ENCODE peak calls at places on chromosomes 11 and 22, in ten cellular contexts. H is fibroblast of mammary gland; N is M059J; M is amniotic stem cell; W is stimulated activated naive CD4-positive, alpha-beta T cell treated with Interleukin-2 at 50 U/mL for 16 hours; X is neuronal stem cell; P is HAP-1; I is CD8-positive, alpha-beta T cell; A is NCI-H460; R is PC-9. C is an unnamed sample.

GRCh38 chr11:114621950-114622809 is 26.6 kb upstream of the NXPE4 start:
- DNase-seq in M (no peak), N (no peak), R (no peak), H (no peak), X (no peak), A (no peak), W (no peak), I (no peak), P (no peak), C (no peak)

GRCh38 chr22:44037519-44038370 is 13.6 kb downstream of the PARVB start:
- DNase-seq in H (peak; percentile 94), R (peak; percentile 79), M (peak; percentile 82), W (no peak), I (no peak), P (no peak), X (no peak), A (peak; percentile 71), N (peak; percentile 87), C (peak; percentile 91)

GRCh38 chr11:442611-443081 is 835 bp upstream of the ANO9 start:
- DNase-seq in R (no peak), H (no peak), W (no peak), I (no peak), M (no peak), N (no peak), P (no peak), X (no peak), A (no peak), C (no peak)

GRCh38 chr11:73152861-73153483 is 10.9 kb upstream of the FCHSD2 start:
- DNase-seq in P (no peak), A (no peak), R (peak; percentile 57), I (peak; percentile 9), W (peak; percentile 15), N (no peak), X (no peak), H (no peak), M (no peak), C (no peak)

GRCh38 chr11:17458268-17458667 is 18.4 kb downstream of the ABCC8 start:
- DNase-seq in M (no peak), X (no peak), I (no peak), H (no peak), N (no peak), W (no peak), R (no peak), A (no peak), P (no peak), C (no peak)

GRCh38 chr11:33463059-33463458 is 205.9 kb downstream of the HIPK3 start:
- DNase-seq in A (no peak), I (no peak), P (no peak), M (no peak), W (no peak), R (no peak), N (peak; percentile 55), H (peak; percentile 68), X (no peak), C (no peak)

GRCh38 chr11:130817608-130817944 is 98.7 kb downstream of the SNX19 start:
- DNase-seq in R (no peak), I (no peak), H (peak; percentile 84), P (no peak), W (no peak), M (no peak), A (no peak), X (no peak), N (peak; percentile 51), C (peak; percentile 71)

GRCh38 chr22:48343461-48343860 is 1484.2 kb downstream of the BRD1 start:
- DNase-seq in R (no peak), X (no peak), W (no peak), N (no peak), P (no peak), H (no peak), M (no peak), I (no peak), A (no peak), C (no peak)

GRCh38 chr11:64088159-64089026 is 52.7 kb downstream of the FLRT1 start:
- DNase-seq in P (no peak), N (peak; percentile 22), R (no peak), M (no peak), I (no peak), H (no peak), A (no peak), X (no peak), W (no peak), C (no peak)

GRCh38 chr11:94563176-94563847 is 3.9 kb upstream of the PIWIL4 start:
- DNase-seq in R (peak; percentile 59), P (no peak), I (no peak), H (peak; percentile 72), W (no peak), N (peak; percentile 73), X (no peak), M (peak; percentile 48), A (no peak), C (peak; percentile 51)

GRCh38 chr11:96257972-96258951 is 84.7 kb downstream of the MAML2 start:
- DNase-seq in R (no peak), M (no peak), P (no peak), W (peak; percentile 8), X (no peak), H (peak; percentile 59), I (peak; percentile 29), A (no peak), N (peak; percentile 71), C (no peak)

GRCh38 chr11:73344191-73344607 is 32.0 kb upstream of the RELT start:
- DNase-seq in H (no peak), N (no peak), I (no peak), P (no peak), A (no peak), R (no peak), X (no peak), W (no peak), M (no peak), C (no peak)

GRCh38 chr11:33344611-33345010 is 87.4 kb downstream of the HIPK3 start:
- DNase-seq in R (peak; percentile 43), X (no peak), W (no peak), I (no peak), N (peak; percentile 13), A (no peak), M (no peak), H (peak; percentile 24), P (no peak), C (no peak)

GRCh38 chr11:94342250-94342649 is 37.9 kb downstream of the IZUMO1R start:
- DNase-seq in I (no peak), P (no peak), R (no peak), X (no peak), H (peak; percentile 7), A (no peak), W (no peak), N (peak; percentile 24), M (no peak), C (no peak)

GRCh38 chr11:2802389-2803185 is 83.0 kb downstream of the CDKN1C start:
- DNase-seq in X (no peak), N (no peak), I (peak; percentile 1), A (no peak), R (no peak), H (no peak), W (no peak), M (no peak), P (no peak), C (no peak)

GRCh38 chr11:94879006-94879405 is 94.3 kb downstream of the CWC15 start:
- DNase-seq in R (no peak), N (no peak), I (no peak), X (no peak), H (no peak), A (no peak), M (no peak), P (no peak), W (no peak), C (no peak)

GRCh38 chr11:44872556-44872955 is 78.1 kb downstream of the TP53I11 start:
- DNase-seq in R (no peak), P (no peak), N (no peak), W (no peak), H (no peak), I (no peak), X (no peak), A (no peak), M (no peak), C (no peak)

GRCh38 chr22:23243006-23243573 is 62.8 kb downstream of the BCR start:
- DNase-seq in R (no peak), M (no peak), X (peak; percentile 72), A (no peak), I (peak; percentile 70), P (peak; percentile 72), W (peak; percentile 69), N (no peak), H (no peak), C (no peak)

GRCh38 chr11:1714908-1715885 is 18.2 kb downstream of the KRTAP5-6 start:
- DNase-seq in W (no peak), R (no peak), A (no peak), X (no peak), H (no peak), P (no peak), I (no peak), N (no peak), M (no peak), C (no peak)

GRCh38 chr22:17773606-17774205 is 563 bp downstream of the BID start:
- DNase-seq in M (no peak), X (peak; percentile 67), P (peak; percentile 61), H (peak; percentile 20), I (peak; percentile 70), R (peak; percentile 48), N (peak; percentile 53), A (no peak), W (peak; percentile 61), C (no peak)

GRCh38 chr11:68923614-68924013 is 19.9 kb downstream of the IGHMBP2 start:
- DNase-seq in M (no peak), W (no peak), N (no peak), R (no peak), I (no peak), A (no peak), P (no peak), X (no peak), H (no peak), C (no peak)

GRCh38 chr11:68043349-68044144 is 4.7 kb downstream of the TCIRG1 start:
- DNase-seq in A (peak; percentile 26), N (peak; percentile 24), W (no peak), H (peak; percentile 88), I (no peak), P (no peak), R (peak; percentile 75), X (no peak), M (no peak), C (no peak)

GRCh38 chr11:102467080-102467708 is 14.6 kb upstream of the TMEM123 start:
- DNase-seq in I (no peak), M (no peak), R (peak; percentile 95), P (no peak), H (no peak), W (no peak), N (no peak), A (no peak), X (no peak), C (no peak)

GRCh38 chr11:114044042-114044871 is 15.3 kb upstream of the ZBTB16 start:
- DNase-seq in M (no peak), N (peak; percentile 27), I (no peak), H (no peak), W (no peak), R (no peak), A (no peak), X (no peak), P (no peak), C (no peak)

GRCh38 chr11:66022401-66023185 is 3.7 kb downstream of the CATSPER1 start:
- DNase-seq in M (peak; percentile 18), P (peak; percentile 46), A (peak; percentile 40), X (peak; percentile 79), I (peak; percentile 85), N (peak; percentile 66), R (peak; percentile 49), H (peak; percentile 47), W (peak; percentile 68), C (peak; percentile 32)

GRCh38 chr11:117823941-117824420 is 563 bp downstream of the FXYD2 start:
- DNase-seq in X (no peak), M (no peak), A (no peak), I (peak; percentile 39), N (no peak), W (no peak), P (no peak), H (peak; percentile 67), R (no peak), C (no peak)

GRCh38 chr11:95985174-95985808 is 61.4 kb upstream of the MTMR2 start:
- DNase-seq in M (no peak), X (no peak), W (no peak), P (no peak), H (peak; percentile 34), R (peak; percentile 48), N (no peak), A (peak; percentile 40), I (no peak), C (no peak)

GRCh38 chr11:73322111-73322985 is 14.3 kb downstream of the ARHGEF17 start:
- DNase-seq in X (no peak), A (no peak), I (no peak), H (peak; percentile 88), W (no peak), M (no peak), R (no peak), N (peak; percentile 60), P (no peak), C (no peak)